ENCODE peak calls at places on chromosomes 6 and 20, in six cellular contexts. One of them, this sample, is unnamed.
A peak's percentile ranks its signal among the peaks of the same experiment; 100 is the strongest.

GRCh38 chr6:119077643-119078448 is 618 bp downstream of the FAM184A start:
- DNase-seq in activated gamma-delta T cell: peak; percentile 33
- DNase-seq in iPS DF 6.9: no peak
- DNase-seq in stimulated activated CD4-positive, alpha-beta T cell treated with anti-CD3 and anti-CD28 coated beads, Interleukin-1b, Interleukin-23, amount 100 ng/mL, for 4 hours: peak; percentile 36
- DNase-seq in PC-3: peak; percentile 67
- DNase-seq in C1 segment of cervical spinal cord: peak; percentile 28
- DNase-seq in this sample: peak; percentile 73

GRCh38 chr20:60664106-60664505 is 588.0 kb upstream of the CDH4 start:
- DNase-seq in activated gamma-delta T cell: no peak
- DNase-seq in iPS DF 6.9: no peak
- DNase-seq in stimulated activated CD4-positive, alpha-beta T cell treated with anti-CD3 and anti-CD28 coated beads, Interleukin-1b, Interleukin-23, amount 100 ng/mL, for 4 hours: no peak
- DNase-seq in PC-3: no peak
- DNase-seq in C1 segment of cervical spinal cord: no peak
- DNase-seq in this sample: no peak

GRCh38 chr6:100126682-100127484 is 132.9 kb upstream of the MCHR2 start:
- DNase-seq in activated gamma-delta T cell: no peak
- DNase-seq in iPS DF 6.9: no peak
- DNase-seq in stimulated activated CD4-positive, alpha-beta T cell treated with anti-CD3 and anti-CD28 coated beads, Interleukin-1b, Interleukin-23, amount 100 ng/mL, for 4 hours: no peak
- DNase-seq in PC-3: no peak
- DNase-seq in C1 segment of cervical spinal cord: no peak
- DNase-seq in this sample: no peak

GRCh38 chr6:17712573-17712972 is 5.8 kb upstream of the NUP153 start:
- DNase-seq in activated gamma-delta T cell: no peak
- DNase-seq in iPS DF 6.9: no peak
- DNase-seq in stimulated activated CD4-positive, alpha-beta T cell treated with anti-CD3 and anti-CD28 coated beads, Interleukin-1b, Interleukin-23, amount 100 ng/mL, for 4 hours: no peak
- DNase-seq in PC-3: no peak
- DNase-seq in C1 segment of cervical spinal cord: no peak
- DNase-seq in this sample: peak; percentile 13

GRCh38 chr6:107405002-107405401 is 54.4 kb downstream of the PDSS2 start:
- DNase-seq in activated gamma-delta T cell: no peak
- DNase-seq in iPS DF 6.9: no peak
- DNase-seq in stimulated activated CD4-positive, alpha-beta T cell treated with anti-CD3 and anti-CD28 coated beads, Interleukin-1b, Interleukin-23, amount 100 ng/mL, for 4 hours: no peak
- DNase-seq in PC-3: no peak
- DNase-seq in C1 segment of cervical spinal cord: no peak
- DNase-seq in this sample: no peak

GRCh38 chr6:45002390-45002789 is 325.7 kb upstream of the RUNX2 start:
- DNase-seq in activated gamma-delta T cell: no peak
- DNase-seq in iPS DF 6.9: no peak
- DNase-seq in stimulated activated CD4-positive, alpha-beta T cell treated with anti-CD3 and anti-CD28 coated beads, Interleukin-1b, Interleukin-23, amount 100 ng/mL, for 4 hours: no peak
- DNase-seq in PC-3: no peak
- DNase-seq in C1 segment of cervical spinal cord: no peak
- DNase-seq in this sample: no peak

GRCh38 chr6:133392015-133392414 is 150.9 kb downstream of the EYA4 start:
- DNase-seq in activated gamma-delta T cell: no peak
- DNase-seq in iPS DF 6.9: no peak
- DNase-seq in stimulated activated CD4-positive, alpha-beta T cell treated with anti-CD3 and anti-CD28 coated beads, Interleukin-1b, Interleukin-23, amount 100 ng/mL, for 4 hours: no peak
- DNase-seq in PC-3: no peak
- DNase-seq in C1 segment of cervical spinal cord: no peak
- DNase-seq in this sample: no peak

GRCh38 chr6:20441921-20442320 is 40.2 kb downstream of the E2F3 start:
- DNase-seq in activated gamma-delta T cell: no peak
- DNase-seq in iPS DF 6.9: no peak
- DNase-seq in stimulated activated CD4-positive, alpha-beta T cell treated with anti-CD3 and anti-CD28 coated beads, Interleukin-1b, Interleukin-23, amount 100 ng/mL, for 4 hours: no peak
- DNase-seq in PC-3: no peak
- DNase-seq in C1 segment of cervical spinal cord: no peak
- DNase-seq in this sample: no peak

This sample was measured in NCI-H526 treated with DMSO at 0.1 percent for 48 hours.